ENCODE peak calls at places on chromosomes 1 and 21, in six cellular contexts. G is right cardiac atrium, F is AG04449, U is mucosa of descending colon, X is NCI-H1092, J is dermis blood vessel endothelial cell. B is an unnamed sample.

GRCh38 chr1:51534447-51534846 is 15.4 kb upstream of the EPS15 start:
- DNase-seq in G (no peak), F (no peak), U (no peak), X (no peak), J (no peak), B (no peak)

GRCh38 chr1:101964708-101965107 is 32.0 kb downstream of the OLFM3 start:
- DNase-seq in G (no peak), F (no peak), U (no peak), X (no peak), J (no peak), B (no peak)

GRCh38 chr1:85462931-85463665 is 1.9 kb downstream of the DDAH1 start:
- DNase-seq in G (no peak), F (no peak), U (no peak), X (no peak), J (no peak), B (no peak)

GRCh38 chr1:234107416-234108021 is 203.0 kb downstream of the SLC35F3 start:
- DNase-seq in G (no peak), F (no peak), U (no peak), X (peak; percentile 43), J (no peak), B (peak; percentile 12)

GRCh38 chr1:77831976-77832695 is 52.7 kb downstream of the MIGA1 start:
- DNase-seq in G (no peak), F (peak; percentile 50), U (no peak), X (no peak), J (peak; percentile 64), B (no peak)

GRCh38 chr1:212477680-212478466 is 45.2 kb downstream of the NENF start:
- DNase-seq in G (no peak), F (no peak), U (peak; percentile 52), X (no peak), J (no peak), B (no peak)

GRCh38 chr1:68384321-68384813 is 65.4 kb downstream of the RPE65 start:
- DNase-seq in G (no peak), F (peak; percentile 99), U (peak; percentile 9), X (no peak), J (peak; percentile 99), B (no peak)

GRCh38 chr1:111989531-111990025 is at the start of gene KCND3:
- DNase-seq in G (peak; percentile 84), F (no peak), U (peak; percentile 17), X (no peak), J (peak; percentile 32), B (no peak)

GRCh38 chr1:68049941-68050878 is at the start of gene DIRAS3:
- DNase-seq in G (peak; percentile 64), F (no peak), U (peak; percentile 8), X (peak; percentile 5), J (peak; percentile 46), B (peak; percentile 33)

GRCh38 chr1:115474166-115474565 is 136.1 kb upstream of the NGF start:
- DNase-seq in G (no peak), F (no peak), U (no peak), X (no peak), J (no peak), B (no peak)

GRCh38 chr1:72062584-72062983 is 219.8 kb downstream of the NEGR1 start:
- DNase-seq in G (no peak), F (no peak), U (no peak), X (no peak), J (no peak), B (no peak)

GRCh38 chr1:58815069-58815679 is 31.3 kb upstream of the JUN start:
- DNase-seq in G (peak; percentile 93), F (peak; percentile 87), U (peak; percentile 88), X (no peak), J (peak; percentile 93), B (no peak)

GRCh38 chr21:27519357-27519756 is 552.5 kb upstream of the ADAMTS5 start:
- DNase-seq in G (no peak), F (peak; percentile 73), U (no peak), X (no peak), J (no peak), B (no peak)

GRCh38 chr1:92201973-92202372 is 15.7 kb upstream of the C1orf146 start:
- DNase-seq in G (no peak), F (no peak), U (no peak), X (no peak), J (no peak), B (no peak)

GRCh38 chr1:59015708-59016107 is 231.9 kb upstream of the JUN start:
- DNase-seq in G (no peak), F (no peak), U (no peak), X (no peak), J (peak; percentile 67), B (no peak)

GRCh38 chr1:85297855-85298629 is 21.6 kb upstream of the BCL10 start:
- DNase-seq in G (no peak), F (peak; percentile 96), U (peak; percentile 77), X (peak; percentile 41), J (peak; percentile 100), B (peak; percentile 84)

GRCh38 chr1:26016258-26016943 is 5.2 kb upstream of the EXTL1 start:
- DNase-seq in G (peak; percentile 24), F (no peak), U (no peak), X (no peak), J (no peak), B (no peak)